ENCODE peak calls at places on chromosomes 7 and 10, in five cellular contexts. T, D, U, L and H are unnamed samples.

GRCh38 chr7:41699532-41699931 is 3.4 kb downstream of the INHBA start:
- DNase-seq in L (no peak), U (peak; percentile 43), T (no peak), D (no peak), H (no peak)

GRCh38 chr10:110460111-110460809 is 37.4 kb upstream of the DUSP5 start:
- DNase-seq in D (peak; percentile 55), U (no peak), L (peak; percentile 19), T (no peak), H (peak; percentile 42)

GRCh38 chr7:99036531-99037175 is 107.3 kb downstream of the SMURF1 start:
- DNase-seq in L (no peak), U (peak; percentile 44), D (peak; percentile 56), T (no peak), H (peak; percentile 26)

GRCh38 chr10:124106241-124106905 is 13.0 kb upstream of the CHST15 start:
- DNase-seq in D (peak; percentile 68), L (peak; percentile 88), U (peak; percentile 90), T (no peak), H (no peak)

GRCh38 chr7:55024776-55025175 is 6.0 kb downstream of the EGFR start:
- DNase-seq in T (no peak), D (no peak), U (peak; percentile 36), L (no peak), H (no peak)

GRCh38 chr7:1742555-1743303 is 72.7 kb downstream of the ELFN1 start:
- DNase-seq in T (peak; percentile 8), D (peak; percentile 72), L (no peak), U (peak; percentile 36), H (no peak)

GRCh38 chr7:8481752-8482446 is 48.5 kb downstream of the NXPH1 start:
- DNase-seq in D (no peak), L (no peak), U (no peak), T (no peak), H (no peak)

GRCh38 chr7:81150951-81151361 is 232.1 kb upstream of the SEMA3C start:
- DNase-seq in T (no peak), L (no peak), U (no peak), D (peak; percentile 26), H (no peak)

GRCh38 chr7:33771422-33771821 is 133.9 kb upstream of the BMPER start:
- DNase-seq in T (no peak), U (peak; percentile 46), D (no peak), L (no peak), H (no peak)

GRCh38 chr7:6607651-6608051 is 7.8 kb upstream of the ZNF853 start:
- DNase-seq in U (no peak), T (no peak), D (no peak), L (no peak), H (no peak)

GRCh38 chr10:73263948-73264347 is 11.5 kb upstream of the MRPS16 start:
- DNase-seq in L (peak; percentile 30), U (peak; percentile 51), T (no peak), D (no peak), H (no peak)

GRCh38 chr7:98836811-98837631 is 32.8 kb downstream of the TMEM130 start:
- DNase-seq in L (peak; percentile 56), U (peak; percentile 21), D (no peak), T (no peak), H (no peak)

GRCh38 chr7:12719141-12719919 is 31.9 kb downstream of the ARL4A start:
- DNase-seq in T (no peak), U (peak; percentile 80), D (no peak), L (no peak), H (no peak)

GRCh38 chr7:30755384-30756154 is 3.6 kb downstream of the INMT start:
- DNase-seq in T (no peak), L (no peak), D (peak; percentile 82), U (peak; percentile 75), H (no peak)

GRCh38 chr7:156651472-156651871 is 10.9 kb downstream of the RNF32 start:
- DNase-seq in U (no peak), T (no peak), L (no peak), D (no peak), H (no peak)

GRCh38 chr7:23230586-23231195 is 15.9 kb upstream of the GPNMB start:
- DNase-seq in D (no peak), T (no peak), L (no peak), U (no peak), H (no peak)

GRCh38 chr10:48899781-48900180 is 39.9 kb downstream of the LRRC18 start:
- DNase-seq in U (no peak), D (no peak), T (no peak), L (no peak), H (no peak)

GRCh38 chr10:102604379-102604960 is 39.8 kb upstream of the TRIM8 start:
- DNase-seq in D (no peak), T (no peak), L (no peak), U (peak; percentile 88), H (no peak)

GRCh38 chr10:88763441-88763840 is 3.6 kb downstream of the LIPN start:
- DNase-seq in L (no peak), U (no peak), T (no peak), D (no peak), H (no peak)

GRCh38 chr7:84455788-84456187 is 261.2 kb upstream of the SEMA3A start:
- DNase-seq in U (peak; percentile 40), L (no peak), D (no peak), T (no peak), H (no peak)

GRCh38 chr10:77919713-77920108 is 6.8 kb downstream of the DLG5 start:
- DNase-seq in U (peak; percentile 55), T (no peak), L (no peak), D (no peak), H (no peak)

GRCh38 chr7:116782177-116782711 is 80.1 kb upstream of the CAPZA2 start:
- DNase-seq in T (no peak), U (peak; percentile 48), L (no peak), D (no peak), H (peak; percentile 65)

GRCh38 chr10:117647306-117647705 is 104.8 kb downstream of the EMX2 start:
- DNase-seq in U (no peak), T (no peak), L (no peak), D (no peak), H (no peak)

GRCh38 chr10:102522874-102523249 is 19.1 kb downstream of the SUFU start:
- DNase-seq in L (no peak), D (no peak), U (no peak), T (no peak), H (no peak)

GRCh38 chr7:26200113-26200443 is 468 bp downstream of the HNRNPA2B1 start:
- DNase-seq in D (peak; percentile 75), L (peak; percentile 79), U (peak; percentile 45), T (peak; percentile 62), H (no peak)

GRCh38 chr7:101308245-101309085 is 13.1 kb downstream of the IFT22 start:
- DNase-seq in L (peak; percentile 81), U (peak; percentile 42), D (peak; percentile 58), T (no peak), H (no peak)

GRCh38 chr10:30637881-30638467 is 8.4 kb upstream of the LYZL2 start:
- DNase-seq in T (no peak), L (no peak), D (no peak), U (peak; percentile 86), H (peak; percentile 24)

GRCh38 chr10:73910401-73910763 is 550 bp upstream of the PLAU start:
- DNase-seq in L (no peak), D (no peak), U (no peak), T (no peak), H (no peak)

GRCh38 chr10:119268871-119269506 is 61.6 kb downstream of the GRK5 start:
- DNase-seq in U (peak; percentile 56), T (no peak), L (peak; percentile 89), D (no peak), H (no peak)

GRCh38 chr7:95772298-95772770 is at the start of gene DYNC1I1:
- DNase-seq in D (peak; percentile 83), U (peak; percentile 54), L (peak; percentile 59), T (peak; percentile 64), H (no peak)

GRCh38 chr7:73995330-73995729 is 32.6 kb upstream of the ELN start:
- DNase-seq in D (no peak), L (no peak), T (no peak), U (peak; percentile 62), H (no peak)

GRCh38 chr10:99981581-99982199 is 28.1 kb downstream of the DNMBP start:
- DNase-seq in L (no peak), U (no peak), D (no peak), T (no peak), H (no peak)

GRCh38 chr7:6367701-6368211 is 80.0 kb downstream of the DAGLB start:
- DNase-seq in U (peak; percentile 83), L (no peak), D (no peak), T (no peak), H (no peak)